ENCODE peak calls at places on chromosome 21, in four cellular contexts. V, W, Q and G are unnamed samples.

GRCh38 chr21:38097789-38098188 is 159.0 kb upstream of the KCNJ15 start:
- DNase-seq in V (no peak), W (no peak), Q (no peak), G (no peak)

GRCh38 chr21:29077651-29078090 is 4.2 kb upstream of the CCT8 start:
- DNase-seq in V (no peak), W (no peak), Q (no peak), G (no peak)

GRCh38 chr21:17777321-17777720 is 41.8 kb downstream of the C21orf91 start:
- DNase-seq in V (no peak), W (no peak), Q (no peak), G (no peak)

GRCh38 chr21:38260426-38260825 is 3.6 kb downstream of the KCNJ15 start:
- DNase-seq in V (no peak), W (no peak), Q (no peak), G (no peak)

GRCh38 chr21:37792046-37792445 is 124.2 kb downstream of the KCNJ6 start:
- DNase-seq in V (no peak), W (no peak), Q (no peak), G (no peak)

GRCh38 chr21:19224090-19224489 is 820.5 kb upstream of the TMPRSS15 start:
- DNase-seq in V (no peak), W (no peak), Q (no peak), G (no peak)

GRCh38 chr21:35217504-35218060 is 168.5 kb upstream of the RUNX1 start:
- DNase-seq in V (no peak), W (no peak), Q (no peak), G (no peak)

GRCh38 chr21:37364722-37365121 is 1.9 kb upstream of the DYRK1A start:
- DNase-seq in V (no peak), W (no peak), Q (no peak), G (no peak)

GRCh38 chr21:16193758-16194606 is 464.2 kb downstream of the USP25 start:
- DNase-seq in V (peak; percentile 71), W (peak; percentile 82), Q (peak; percentile 73), G (no peak)

DNA sequence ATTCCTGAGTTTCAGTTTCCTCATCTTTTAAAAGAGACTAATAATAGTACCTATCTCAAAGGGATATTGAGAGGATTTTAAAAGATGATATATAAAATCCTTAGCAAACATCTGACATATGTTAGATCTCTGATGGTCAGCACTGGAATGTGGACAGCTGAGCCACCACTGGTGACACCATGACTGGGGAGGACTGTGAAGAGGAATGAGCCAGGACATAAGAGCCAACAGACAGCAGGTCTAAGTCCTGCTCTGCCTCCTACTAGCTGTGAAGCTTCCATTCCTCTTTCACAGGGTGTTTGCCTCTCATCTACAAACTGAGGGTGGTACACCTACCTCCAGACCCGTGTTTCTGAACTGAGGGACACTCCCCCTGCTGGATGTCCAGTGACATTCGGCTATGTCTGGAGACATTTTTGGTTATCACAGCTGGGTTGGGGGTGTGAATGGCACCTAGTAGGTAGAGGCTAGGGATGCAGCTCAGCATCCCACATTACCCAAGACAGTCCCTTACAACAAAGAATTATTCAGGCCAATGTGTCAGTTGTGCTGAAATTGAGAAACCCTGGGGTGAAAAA is 109.1 kb upstream of the OLIG2 start:
- DNase-seq in V (no peak), W (peak; percentile 12), Q (no peak), G (no peak)
- TF ChIP-seq CTCF in V (peak; percentile 27), W (peak; percentile 55), Q (no peak), G (no peak)

DNA sequence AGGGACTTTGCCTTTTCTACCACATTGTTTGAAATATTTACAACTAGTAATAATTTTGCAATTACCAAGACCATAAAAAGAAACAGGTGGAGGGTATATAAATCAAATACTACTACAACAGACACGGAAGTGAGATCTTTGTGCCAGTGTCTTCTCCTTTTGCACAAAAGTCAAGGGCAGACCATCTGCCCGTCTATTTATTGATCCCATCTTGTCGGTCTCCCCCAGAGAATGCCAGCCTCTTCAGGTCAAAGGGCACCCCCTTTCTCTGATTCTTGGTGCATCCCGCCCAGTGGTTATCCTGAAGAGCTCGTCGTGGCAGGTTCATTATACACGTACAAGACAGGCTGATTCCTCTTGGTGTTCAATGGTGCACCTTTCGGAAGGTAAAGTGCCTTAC is 4.8 kb upstream of the PDE9A start:
- DNase-seq in V (no peak), W (no peak), Q (no peak), G (no peak)
- H3K27me3 ChIP-seq in V (peaks cover 5% of the 10 kb centered on the region), W (peaks cover 19% of the 10 kb centered on the region), Q (no peaks in the 10 kb centered on the region), G (no peaks in the 10 kb centered on the region)

GRCh38 chr21:26437326-26438009 is 135.6 kb downstream of the CYYR1 start:
- DNase-seq in V (no peak), W (no peak), Q (no peak), G (no peak)

GRCh38 chr21:26441081-26441610 is 131.9 kb downstream of the CYYR1 start:
- DNase-seq in V (no peak), W (no peak), Q (no peak), G (no peak)

GRCh38 chr21:26443867-26444266 is 129.2 kb downstream of the CYYR1 start:
- DNase-seq in V (no peak), W (no peak), Q (no peak), G (no peak)

GRCh38 chr21:26443291-26443690 is 129.8 kb downstream of the CYYR1 start:
- DNase-seq in V (no peak), W (no peak), Q (no peak), G (no peak)

GRCh38 chr21:26438976-26439375 is 134.1 kb downstream of the CYYR1 start:
- DNase-seq in V (no peak), W (no peak), Q (no peak), G (no peak)
- TF ChIP-seq CTCF in V (no peak), W (no peak), Q (no peak), G (no peak)

GRCh38 chr21:32956257-32956656 is 69.5 kb upstream of the OLIG2 start:
- DNase-seq in V (no peak), W (no peak), Q (no peak), G (no peak)
- H3K27me3 ChIP-seq in V (peaks cover 80% of the 10 kb centered on the region), W (peaks cover 46% of the 10 kb centered on the region), Q (peaks cover 58% of the 10 kb centered on the region), G (no peaks in the 10 kb centered on the region)

GRCh38 chr21:15020797-15021196 is 44.0 kb downstream of the NRIP1 start:
- DNase-seq in V (no peak), W (no peak), Q (no peak), G (no peak)
- TF ChIP-seq CTCF in V (no peak), W (no peak), Q (no peak), G (no peak)

GRCh38 chr21:41769521-41769920 is 2.7 kb upstream of the RIPK4 start:
- DNase-seq in V (no peak), W (no peak), Q (peak; percentile 31), G (no peak)

GRCh38 chr21:41772351-41773080 is 5.7 kb upstream of the RIPK4 start:
- DNase-seq in V (no peak), W (no peak), Q (peak; percentile 6), G (no peak)

GRCh38 chr21:41769933-41770332 is 3.1 kb upstream of the RIPK4 start:
- DNase-seq in V (no peak), W (no peak), Q (no peak), G (no peak)

GRCh38 chr21:41771625-41771945 is 4.7 kb upstream of the RIPK4 start:
- DNase-seq in V (no peak), W (no peak), Q (no peak), G (no peak)

GRCh38 chr21:41770901-41771624 is 4.2 kb upstream of the RIPK4 start:
- DNase-seq in V (no peak), W (no peak), Q (peak; percentile 38), G (no peak)
- H3K27me3 ChIP-seq in V (peaks cover 97% of the 10 kb centered on the region), W (no peaks in the 10 kb centered on the region), Q (peaks cover 58% of the 10 kb centered on the region), G (peaks cover 5% of the 10 kb centered on the region)

GRCh38 chr21:46110499-46111192 is 12.7 kb downstream of the COL6A2 start:
- DNase-seq in V (peak; percentile 78), W (no peak), Q (peak; percentile 79), G (no peak)
- TF ChIP-seq CTCF in V (no peak), W (no peak), Q (no peak), G (no peak)

DNA sequence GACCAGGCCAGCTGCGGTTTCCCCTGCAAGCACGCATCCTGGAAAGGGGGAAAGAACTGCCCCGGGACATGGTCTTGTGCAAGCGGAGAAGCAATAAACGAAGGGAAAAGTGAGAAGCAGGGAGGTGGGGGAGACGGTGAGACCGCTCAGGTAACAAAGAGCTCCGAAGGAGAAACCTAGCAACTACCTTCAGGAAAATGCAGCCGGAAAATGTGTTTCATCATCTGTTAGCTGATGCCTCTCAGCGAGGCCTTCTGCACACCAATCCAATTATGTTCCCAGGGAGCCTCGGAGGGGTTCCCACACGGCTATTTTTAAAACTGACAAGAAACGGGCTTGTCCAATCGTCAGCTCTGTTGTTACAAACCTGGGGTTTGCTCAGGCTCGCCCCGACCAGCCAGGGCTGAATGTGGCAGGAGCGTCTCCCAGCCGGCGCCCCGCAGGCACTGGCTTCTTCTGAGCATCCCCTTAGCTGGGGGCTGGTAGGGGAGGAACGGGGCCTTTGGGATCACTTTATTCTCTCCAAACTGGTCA is 3.4 kb downstream of the RIPK4 start:
- DNase-seq in V (no peak), W (no peak), Q (no peak), G (no peak)
- H3K27me3 ChIP-seq in V (peaks cover 93% of the 10 kb centered on the region), W (no peaks in the 10 kb centered on the region), Q (peaks cover 57% of the 10 kb centered on the region), G (peaks cover 8% of the 10 kb centered on the region)